ENCODE peak calls at places on chromosomes 16 and 17, in seven cellular contexts. Q is spleen, Z is heart left ventricle, C is body of pancreas, A is IMR-90, Y is adrenal gland, K is gastrocnemius medialis. S is an unnamed sample. For H3K27me3 and H3K4me1, the result is how much of the 10 kb centered on the place peaks cover.

GRCh38 chr16:57627184-57627871 is 1.1 kb upstream of the ADGRG1 start:
- DNase-seq in Q (no peak), Z (no peak), C (no peak), A (peak), Y (peak), K (no peak), S (no peak)

GRCh38 chr17:73482674-73483293 is 161.5 kb downstream of the SDK2 start:
- DNase-seq in Q (peak), Z (no peak), C (no peak), A (no peak), Y (no peak), K (no peak), S (no peak)

GRCh38 chr16:4264546-4264945 is 8.3 kb downstream of the TFAP4 start:
- DNase-seq in Q (no peak), Z (peak), C (no peak), A (no peak), Y (peak), K (no peak), S (no peak)

GRCh38 chr16:57151369-57151768 is 34.5 kb downstream of the PSME3IP1 start:
- DNase-seq in Q (no peak), Z (no peak), C (no peak), A (no peak), Y (no peak), K (no peak), S (no peak)

GRCh38 chr16:12259258-12259657 is 282.7 kb downstream of the SNX29 start:
- DNase-seq in Q (no peak), Z (no peak), C (no peak), A (no peak), Y (no peak), K (no peak), S (no peak)

GRCh38 chr16:50448981-50449380 is 80.2 kb upstream of the BRD7 start:
- DNase-seq in Q (no peak), Z (no peak), C (no peak), A (no peak), Y (no peak), K (no peak), S (no peak)

GRCh38 chr17:73021771-73022170 is 70.7 kb downstream of the SLC39A11 start:
- DNase-seq in Q (no peak), Z (no peak), C (no peak), A (no peak), Y (no peak), K (no peak), S (no peak)

GRCh38 chr16:23064642-23065041 is 84.6 kb downstream of the USP31 start:
- DNase-seq in Q (no peak), Z (no peak), C (no peak), A (no peak), Y (no peak), K (no peak), S (no peak)

GRCh38 chr17:11404431-11404830 is 163.4 kb downstream of the SHISA6 start:
- DNase-seq in Q (no peak), Z (no peak), C (peak), A (no peak), Y (no peak), K (no peak), S (no peak)

GRCh38 chr16:82761858-82762257 is 135.1 kb downstream of the CDH13 start:
- DNase-seq in Q (no peak), Z (no peak), C (no peak), A (peak), Y (no peak), K (no peak), S (no peak)

GRCh38 chr17:78925662-78926555 is 722 bp upstream of the TIMP2 start:
- DNase-seq in Q (peak), Z (peak), C (peak), A (peak), Y (peak), K (peak), S (peak)

GRCh38 chr17:77392376-77393273 is 251.9 kb downstream of the SEC14L1 start:
- DNase-seq in Q (no peak), Z (peak), C (peak), A (no peak), Y (peak), K (peak), S (peak)

GRCh38 chr17:16940116-16940881 is 31.6 kb downstream of the TNFRSF13B start:
- DNase-seq in Q (peak), Z (no peak), C (no peak), A (no peak), Y (no peak), K (no peak), S (no peak)

GRCh38 chr16:48542020-48542473 is 67.9 kb downstream of the N4BP1 start:
- DNase-seq in Q (peak), Z (peak), C (no peak), A (peak), Y (peak), K (peak), S (peak)

GRCh38 chr16:15644306-15644961 is 1.5 kb upstream of the MARF1 start:
- DNase-seq in Q (no peak), Z (no peak), C (no peak), A (no peak), Y (no peak), K (no peak), S (no peak)

GRCh38 chr16:16062023-16062932 is 112.9 kb downstream of the ABCC1 start:
- DNase-seq in Q (no peak), Z (peak), C (peak), A (no peak), Y (no peak), K (peak), S (no peak)

GRCh38 chr17:52202572-52202876 is 44.0 kb upstream of the CA10 start:
- DNase-seq in Q (no peak), Z (no peak), C (no peak), A (no peak), Y (no peak), K (no peak), S (no peak)

GRCh38 chr16:3654249-3654991 is at the start of gene DNASE1:
- DNase-seq in Q (peak), Z (peak), C (peak), A (peak), Y (peak), K (peak), S (peak)

GRCh38 chr16:78310990-78311561 is 211.6 kb downstream of the WWOX start:
- DNase-seq in Q (no peak), Z (no peak), C (no peak), A (peak), Y (no peak), K (no peak), S (no peak)

GRCh38 chr16:31698901-31699300 is 171.2 kb downstream of the AHSP start:
- DNase-seq in Q (no peak), Z (no peak), C (no peak), A (no peak), Y (no peak), K (no peak), S (no peak)

GRCh38 chr17:4005296-4006164 is 41.3 kb upstream of the ATP2A3 start:
- DNase-seq in Q (no peak), Z (no peak), C (no peak), A (no peak), Y (no peak), K (no peak), S (no peak)

GRCh38 chr17:5530265-5530782 is 44.0 kb downstream of the MIS12 start:
- DNase-seq in Q (no peak), Z (no peak), C (no peak), A (no peak), Y (no peak), K (no peak), S (no peak)

GRCh38 chr16:85423631-85424030 is 189.5 kb upstream of the GSE1 start:
- DNase-seq in Q (peak), Z (peak), C (peak), A (no peak), Y (no peak), K (peak), S (peak)

GRCh38 chr17:20302191-20302917 is 165.0 kb downstream of the LGALS9B start:
- DNase-seq in Q (no peak), Z (no peak), C (no peak), A (peak), Y (no peak), K (no peak), S (no peak)

GRCh38 chr17:1108810-1109605 is 70.8 kb downstream of the ABR start:
- DNase-seq in Q (peak), Z (peak), C (peak), A (peak), Y (peak), K (no peak), S (peak)

GRCh38 chr17:64599827-64600226 is 62.3 kb downstream of the SMURF2 start:
- DNase-seq in Q (no peak), Z (no peak), C (no peak), A (no peak), Y (no peak), K (no peak), S (no peak)

GRCh38 chr16:3190949-3191353 is 2.9 kb downstream of the OR1F1 start:
- DNase-seq in Q (no peak), Z (no peak), C (no peak), A (no peak), Y (no peak), K (no peak), S (no peak)

GRCh38 chr17:28041844-28042656 is 427 bp upstream of the NLK start:
- DNase-seq in Q (no peak), Z (no peak), C (no peak), A (peak), Y (no peak), K (peak), S (no peak)

GRCh38 chr17:64216030-64216384 is 47.1 kb downstream of the TEX2 start:
- DNase-seq in Q (no peak), Z (no peak), C (no peak), A (peak), Y (no peak), K (no peak), S (no peak)

GRCh38 chr16:50103764-50104163 is 38.0 kb downstream of the HEATR3 start:
- DNase-seq in Q (no peak), Z (no peak), C (no peak), A (no peak), Y (peak), K (no peak), S (no peak)

GRCh38 chr16:80981103-80981502 is 25.6 kb downstream of the CMC2 start:
- DNase-seq in Q (no peak), Z (no peak), C (no peak), A (no peak), Y (no peak), K (no peak), S (no peak)

GRCh38 chr17:63841350-63842172 is 924 bp downstream of the SMARCD2 start:
- DNase-seq in Q (peak), Z (peak), C (peak), A (peak), Y (peak), K (peak), S (peak)

GRCh38 chr17:64147110-64148016 is 17.4 kb upstream of the ERN1 start:
- DNase-seq in Q (no peak), Z (no peak), C (no peak), A (no peak), Y (peak), K (no peak), S (no peak)

GRCh38 chr17:76276069-76276431 is 10.9 kb downstream of the UBALD2 start:
- DNase-seq in Q (peak), Z (no peak), C (no peak), A (no peak), Y (no peak), K (no peak), S (no peak)
- TF ChIP-seq POLR2A in Q (no peak), Z (no peak), C (no peak), A (no peak), Y (no peak), K (no peak), S (no peak)

GRCh38 chr16:71401988-71402387 is 39.9 kb downstream of the TLE7 start:
- DNase-seq in Q (no peak), Z (no peak), C (no peak), A (no peak), Y (no peak), K (no peak), S (no peak)
- H3K27me3 ChIP-seq in Q (under half), Z (under half), C (under half), A (under half), Y (under half), K (under half), S (under half)

DNA sequence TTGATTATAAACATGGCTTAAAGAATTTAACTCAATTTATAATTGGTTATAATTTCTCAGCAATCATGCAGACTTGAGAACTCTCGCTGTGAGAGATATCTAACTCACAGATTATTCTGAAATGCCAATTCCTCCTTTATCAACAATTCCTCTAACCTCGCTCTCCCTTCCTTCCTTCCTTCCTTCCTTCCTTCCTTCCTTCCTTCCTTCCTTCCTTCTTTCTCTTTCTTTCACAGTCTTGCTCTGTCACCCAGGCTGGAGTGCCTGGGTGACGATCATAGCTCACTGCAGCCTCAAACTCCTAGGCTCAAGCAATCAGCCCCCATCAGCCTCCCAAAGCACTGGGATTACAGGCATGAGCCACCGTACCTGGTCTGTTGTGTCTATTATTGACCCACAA is 42.4 kb downstream of the CHD9 start:
- DNase-seq in Q (no peak), Z (no peak), C (no peak), A (no peak), Y (no peak), K (no peak), S (no peak)
- H3K4me1 ChIP-seq in Q (under half), Z (under half), C (under half), A (under half), Y (half or more), K (half or more), S (under half)

GRCh38 chr17:41968676-41969075 is 2.1 kb downstream of the CNP start:
- DNase-seq in Q (no peak), Z (no peak), C (no peak), A (no peak), Y (no peak), K (no peak), S (no peak)
- TF ChIP-seq POLR2A in Q (no peak), Z (no peak), C (no peak), A (no peak), Y (no peak), K (no peak), S (no peak)

GRCh38 chr16:88650749-88651275 is at the start of gene CYBA:
- DNase-seq in Q (peak), Z (peak), C (peak), A (peak), Y (peak), K (peak), S (peak)

GRCh38 chr16:88651989-88652762 is 1.3 kb upstream of the CYBA start:
- DNase-seq in Q (peak), Z (no peak), C (no peak), A (no peak), Y (no peak), K (no peak), S (no peak)

GRCh38 chr16:88649195-88649923 is 1.5 kb downstream of the CYBA start:
- DNase-seq in Q (peak), Z (no peak), C (peak), A (no peak), Y (no peak), K (no peak), S (no peak)

GRCh38 chr16:88651276-88651988 is 579 bp upstream of the CYBA start:
- DNase-seq in Q (peak), Z (peak), C (peak), A (no peak), Y (peak), K (peak), S (no peak)

DNA sequence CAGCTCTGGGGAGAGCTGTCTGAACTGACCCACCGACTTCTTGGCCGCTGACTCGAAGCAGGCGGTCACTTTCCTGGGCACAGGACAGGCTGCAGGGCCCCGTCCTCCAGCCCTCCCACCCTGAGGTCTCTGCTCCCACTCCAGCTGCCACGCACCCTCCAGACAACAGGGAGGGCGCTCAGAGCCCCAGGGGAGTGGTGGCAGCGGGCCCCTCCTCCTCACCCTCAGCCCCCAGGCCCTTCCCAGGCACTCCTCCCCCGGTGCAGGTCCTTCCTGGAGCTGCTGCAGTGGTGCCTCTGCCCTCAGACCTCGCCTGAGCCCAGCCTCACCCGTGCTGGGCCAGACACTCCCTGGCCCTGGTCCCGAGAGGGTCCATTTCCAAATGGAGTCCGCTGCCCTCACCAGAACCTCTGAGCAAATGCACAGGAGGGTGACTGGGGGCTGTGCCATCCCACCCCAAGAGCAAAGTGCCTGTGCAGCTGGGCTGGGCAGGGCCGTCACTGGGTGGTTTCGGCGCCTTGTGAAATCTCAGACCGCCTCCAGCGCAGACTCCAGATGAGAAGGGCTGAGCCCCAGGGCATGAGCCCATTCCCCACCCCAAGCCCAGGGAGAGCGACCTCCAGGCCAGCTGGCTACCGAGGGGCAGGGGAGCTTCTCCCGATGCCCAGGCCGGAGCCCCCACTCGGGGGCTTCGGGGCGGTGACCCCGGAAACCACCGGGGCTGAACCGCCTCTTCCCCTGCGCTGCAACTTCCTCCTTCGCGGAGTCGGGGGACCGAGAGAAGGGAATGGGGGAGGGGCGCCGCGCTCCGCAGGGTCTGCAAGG is 717 bp downstream of the CYBA start:
- DNase-seq in Q (peak), Z (peak), C (peak), A (peak), Y (no peak), K (no peak), S (no peak)
- H3K27me3 ChIP-seq in Q (under half), Z (under half), C (under half), A (under half), Y (under half), K (under half), S (under half)

GRCh38 chr16:53771655-53772497 is 67.9 kb downstream of the FTO start:
- DNase-seq in Q (no peak), Z (no peak), C (no peak), A (no peak), Y (no peak), K (no peak), S (no peak)

GRCh38 chr16:53775106-53775820 is 71.3 kb downstream of the FTO start:
- DNase-seq in Q (no peak), Z (no peak), C (no peak), A (no peak), Y (no peak), K (no peak), S (no peak)

GRCh38 chr16:53775821-53776431 is 72.0 kb downstream of the FTO start:
- DNase-seq in Q (no peak), Z (peak), C (peak), A (peak), Y (peak), K (peak), S (no peak)

GRCh38 chr16:53773150-53773846 is 69.3 kb downstream of the FTO start:
- DNase-seq in Q (no peak), Z (peak), C (peak), A (peak), Y (peak), K (no peak), S (peak)

DNA sequence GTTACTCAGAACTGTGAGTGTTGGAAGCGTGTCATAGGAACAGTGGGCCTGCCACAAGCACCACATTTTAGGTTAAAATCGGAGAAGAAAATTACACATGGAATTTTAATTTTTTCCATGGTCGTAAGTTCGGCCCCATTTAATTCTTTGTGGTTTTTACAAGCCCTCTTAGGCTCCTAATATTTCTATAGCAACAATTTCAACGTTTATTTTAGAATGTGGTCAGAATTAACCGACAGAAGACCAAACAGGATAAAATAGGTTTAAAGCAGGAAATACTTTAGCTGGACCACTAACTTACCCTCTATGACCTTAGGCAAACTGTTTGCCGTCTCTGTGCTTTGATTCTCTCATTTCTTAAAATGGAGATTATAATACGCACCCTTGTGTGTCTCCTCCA is 69.9 kb downstream of the FTO start:
- DNase-seq in Q (no peak), Z (no peak), C (no peak), A (no peak), Y (no peak), K (no peak), S (no peak)
- H3K4me1 ChIP-seq in Q (under half), Z (under half), C (half or more), A (under half), Y (half or more), K (under half), S (under half)

GRCh38 chr16:1082266-1082951 is 9.9 kb downstream of the SSTR5 start:
- DNase-seq in Q (no peak), Z (no peak), C (no peak), A (peak), Y (peak), K (no peak), S (no peak)
- TF ChIP-seq POLR2A in Q (no peak), Z (no peak), C (no peak), A (no peak), Y (no peak), K (no peak), S (no peak)

GRCh38 chr17:80775863-80776262 is 215.8 kb upstream of the CHMP6 start:
- DNase-seq in Q (no peak), Z (no peak), C (no peak), A (no peak), Y (no peak), K (no peak), S (no peak)
- H3K27me3 ChIP-seq in Q (under half), Z (under half), C (under half), A (under half), Y (under half), K (under half), S (under half)